ENCODE peak calls at places on chromosomes 4 and X, in five cellular contexts. O is HepG2, J is GM12878, C is A549, G is K562. H is an unnamed sample. For H3K4me1, the result is how much of the 10 kb centered on the place peaks cover.

GRCh38 chr4:108045687-108046024 is 56.0 kb downstream of the HADH start:
- DNase-seq in O (no peak), G (no peak), C (no peak), J (no peak), H (no peak)

GRCh38 chr4:2817701-2818350 is 24.9 kb downstream of the SH3BP2 start:
- DNase-seq in C (no peak), J (no peak), G (no peak), O (no peak), H (peak)

GRCh38 chr4:135824759-135825331 is 1623.3 kb upstream of the PABPC4L start:
- DNase-seq in O (no peak), C (no peak), G (no peak), J (no peak), H (no peak)

GRCh38 chr4:123127865-123128264 is 205.5 kb upstream of the NUDT6 start:
- DNase-seq in C (no peak), J (no peak), O (no peak), G (no peak), H (peak)

GRCh38 chr4:54971474-54971950 is 153.9 kb downstream of the KDR start:
- DNase-seq in J (no peak), O (peak), G (peak), C (peak), H (peak)

GRCh38 chr4:148793221-148793620 is 351.0 kb upstream of the NR3C2 start:
- DNase-seq in C (no peak), O (no peak), J (no peak), G (no peak), H (no peak)

GRCh38 chr4:153497988-153498967 is 32.1 kb downstream of the TMEM131L start:
- DNase-seq in G (no peak), J (peak), C (no peak), O (no peak), H (no peak)

GRCh38 chrX:23616361-23616760 is 50.9 kb upstream of the PRDX4 start:
- DNase-seq in O (peak), G (peak), C (peak), J (no peak), H (peak)

GRCh38 chr4:128517739-128518510 is 230.3 kb upstream of the PGRMC2 start:
- DNase-seq in J (peak), O (peak), G (peak), C (peak), H (peak)

GRCh38 chr4:69849969-69850368 is 10.0 kb downstream of the SULT1E1 start:
- DNase-seq in O (no peak), G (no peak), C (no peak), J (no peak), H (no peak)

GRCh38 chr4:185966997-185967775 is 101.8 kb upstream of the TLR3 start:
- DNase-seq in O (no peak), J (no peak), C (no peak), G (no peak), H (peak)

GRCh38 chr4:133483600-133484246 is 334.6 kb downstream of the PCDH10 start:
- DNase-seq in J (no peak), C (no peak), G (no peak), O (peak), H (peak)

GRCh38 chr4:132132433-132132832 is 1016.7 kb upstream of the PCDH10 start:
- DNase-seq in G (no peak), O (no peak), J (no peak), C (no peak), H (no peak)

GRCh38 chr4:116302990-116303735 is 782.2 kb downstream of the TRAM1L1 start:
- DNase-seq in C (no peak), J (no peak), G (no peak), O (no peak), H (no peak)

GRCh38 chr4:174255790-174256189 is 27.7 kb downstream of the FBXO8 start:
- DNase-seq in J (no peak), C (no peak), G (no peak), O (no peak), H (no peak)

GRCh38 chrX:74458738-74459137 is 37.4 kb downstream of the SLC16A2 start:
- DNase-seq in C (no peak), G (no peak), J (no peak), O (no peak), H (peak)

GRCh38 chrX:97860206-97860605 is 976.5 kb downstream of the RPA4 start:
- DNase-seq in J (no peak), G (no peak), O (no peak), C (no peak), H (peak)

GRCh38 chr4:167964766-167965373 is 127.5 kb upstream of the ANXA10 start:
- DNase-seq in G (no peak), O (no peak), C (no peak), J (no peak), H (peak)

GRCh38 chr4:150098214-150098613 is 20.0 kb downstream of the DCLK2 start:
- DNase-seq in J (no peak), C (no peak), G (no peak), O (no peak), H (peak)

GRCh38 chr4:78417603-78418002 is 134.0 kb upstream of the ANXA3 start:
- DNase-seq in C (no peak), J (no peak), G (no peak), O (no peak), H (no peak)

GRCh38 chr4:61408861-61409260 is 208.7 kb downstream of the ADGRL3 start:
- DNase-seq in G (no peak), O (no peak), C (no peak), J (no peak), H (no peak)

GRCh38 chr4:61401771-61402170 is 201.6 kb downstream of the ADGRL3 start:
- DNase-seq in C (no peak), G (no peak), O (no peak), J (no peak), H (no peak)

GRCh38 chr4:61408163-61408562 is 208.0 kb downstream of the ADGRL3 start:
- DNase-seq in J (no peak), O (no peak), C (no peak), G (no peak), H (no peak)

GRCh38 chr4:61406677-61407076 is 206.6 kb downstream of the ADGRL3 start:
- DNase-seq in C (no peak), O (no peak), J (no peak), G (no peak), H (no peak)

DNA sequence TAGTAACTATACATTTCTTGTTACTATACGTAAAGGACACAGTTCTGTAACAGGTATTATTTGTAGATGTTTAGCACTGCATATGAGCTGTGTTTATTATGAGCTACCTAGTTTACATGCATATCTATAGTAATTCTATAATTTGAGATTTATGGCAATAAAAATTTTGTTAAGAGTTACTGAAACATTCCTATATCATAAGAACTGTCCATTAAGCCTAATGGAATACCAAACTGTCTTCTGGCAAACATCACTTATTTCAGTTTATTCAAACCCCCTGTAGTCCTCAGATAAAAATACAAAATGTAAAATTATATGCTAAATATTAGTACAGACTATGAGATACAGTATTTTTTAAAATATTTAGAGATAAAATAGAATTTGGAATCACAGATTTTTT is 205.2 kb downstream of the ADGRL3 start:
- DNase-seq in C (no peak), J (no peak), O (no peak), G (no peak), H (no peak)
- TF ChIP-seq MYC in C (no peak), J (no peak), O (no peak), G (no peak), H (no peak)

GRCh38 chr4:109184421-109184956 is 118.0 kb downstream of the COL25A1 start:
- DNase-seq in G (no peak), O (no peak), J (no peak), C (no peak), H (peak)

GRCh38 chr4:109185548-109185947 is 116.9 kb downstream of the COL25A1 start:
- DNase-seq in O (no peak), G (peak), C (no peak), J (no peak), H (no peak)

GRCh38 chr4:109183851-109184345 is 118.6 kb downstream of the COL25A1 start:
- DNase-seq in C (no peak), O (no peak), G (no peak), J (no peak), H (peak)

GRCh38 chr4:109185951-109186350 is 116.5 kb downstream of the COL25A1 start:
- DNase-seq in J (no peak), O (no peak), C (no peak), G (no peak), H (no peak)

DNA sequence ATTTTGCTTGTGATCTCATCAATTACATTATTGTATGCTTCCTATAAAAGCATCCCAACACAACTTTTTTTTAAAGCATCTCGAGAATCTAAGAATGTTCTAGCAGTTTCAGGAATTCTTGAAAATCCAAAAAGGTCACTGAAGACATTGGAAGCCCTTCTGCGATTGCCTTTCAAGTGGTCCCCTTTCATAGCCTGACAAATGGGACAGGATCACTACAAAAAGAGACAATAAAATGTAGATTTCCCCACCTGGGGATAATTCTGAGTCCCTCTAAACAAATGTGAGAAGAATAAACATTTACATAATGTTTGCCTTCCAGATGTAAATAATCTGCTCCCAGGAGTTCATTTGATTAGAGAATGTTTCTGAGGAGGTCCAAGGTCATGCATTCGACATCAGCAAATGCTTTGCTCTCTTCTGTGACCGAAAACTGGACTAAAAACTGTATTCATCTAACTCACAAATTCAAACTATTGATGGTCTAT is 116.0 kb downstream of the COL25A1 start:
- DNase-seq in O (no peak), C (no peak), G (no peak), J (no peak), H (no peak)
- H3K4me1 ChIP-seq in O (under half), C (under half), G (under half), J (under half), H (under half)

GRCh38 chr4:138090145-138090917 is 151.8 kb downstream of the SLC7A11 start:
- DNase-seq in G (peak), O (peak), C (peak), J (peak), H (peak)
- TF ChIP-seq MYC in G (no peak), O (no peak), C (no peak), J (no peak), H (no peak)

DNA sequence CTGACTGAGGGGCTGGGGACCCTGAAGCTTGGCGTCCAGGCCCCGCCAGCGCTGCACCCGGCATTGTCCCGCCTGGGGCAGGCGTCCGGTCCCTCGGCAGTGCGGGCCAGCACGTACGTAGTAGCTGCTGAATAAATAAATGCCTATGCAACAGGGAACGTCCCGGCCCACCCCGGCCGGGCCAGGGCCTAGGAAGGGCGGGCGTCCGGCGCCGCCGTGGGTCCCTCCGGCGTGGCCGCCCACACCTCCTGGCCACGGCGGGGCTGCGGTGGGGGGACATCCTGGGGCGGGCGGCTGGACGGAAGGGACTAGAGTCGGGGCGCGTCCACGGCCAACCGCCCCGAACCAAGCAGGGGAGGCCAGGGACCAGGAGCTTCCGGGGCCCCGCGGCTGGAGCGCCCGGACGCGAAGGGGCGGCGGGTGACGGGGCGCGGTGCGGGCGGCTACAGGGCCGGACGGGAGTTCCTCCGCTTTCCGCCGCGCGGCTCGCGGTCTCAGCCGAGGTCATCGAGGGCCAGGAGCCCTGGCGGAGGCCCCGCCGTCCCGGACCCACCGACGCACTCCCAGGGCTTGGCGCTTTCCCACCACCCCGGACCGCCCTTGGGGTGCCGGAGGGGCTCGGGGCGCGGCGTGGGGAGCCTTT is 856 bp upstream of the WWC2 start:
- DNase-seq in G (peak), C (peak), O (peak), J (no peak), H (peak)
- H3K4me1 ChIP-seq in G (under half), C (under half), O (half or more), J (under half), H (under half)

GRCh38 chr4:125353131-125353530 is 38.4 kb downstream of the FAT4 start:
- DNase-seq in O (no peak), C (no peak), G (no peak), J (no peak), H (no peak)

GRCh38 chr4:125357675-125358074 is 42.9 kb downstream of the FAT4 start:
- DNase-seq in J (no peak), O (no peak), G (no peak), C (no peak), H (no peak)

GRCh38 chr4:125358453-125358852 is 43.7 kb downstream of the FAT4 start:
- DNase-seq in C (no peak), G (no peak), O (no peak), J (no peak), H (no peak)

GRCh38 chr4:125352521-125352920 is 37.8 kb downstream of the FAT4 start:
- DNase-seq in G (no peak), C (no peak), J (no peak), O (no peak), H (no peak)

DNA sequence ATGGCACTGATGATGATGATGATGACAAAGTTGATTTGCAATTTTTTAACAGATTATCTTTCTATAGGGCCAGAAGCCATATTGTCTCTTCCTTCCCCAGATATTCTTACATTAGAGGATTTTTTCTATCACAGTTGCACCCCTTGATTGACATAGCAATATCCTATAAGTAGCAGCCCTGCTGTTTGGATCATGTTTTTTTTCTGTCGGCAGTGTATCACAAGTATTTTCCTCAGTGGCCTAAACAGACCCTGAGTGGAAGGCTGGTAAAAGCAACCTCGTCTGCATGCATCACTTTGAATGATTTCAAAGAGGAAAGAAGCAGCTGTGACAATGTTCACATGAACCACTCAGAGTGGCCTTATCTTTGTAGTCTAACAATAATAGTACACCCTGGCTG is 41.0 kb downstream of the FAT4 start:
- DNase-seq in C (no peak), G (no peak), O (no peak), J (no peak), H (no peak)
- TF ChIP-seq MYC in C (no peak), G (no peak), O (no peak), J (no peak), H (no peak)

GRCh38 chrX:148504412-148504950 is 4.1 kb downstream of the AFF2 start:
- DNase-seq in C (no peak), O (peak), G (no peak), J (no peak), H (no peak)
- H3K4me1 ChIP-seq in C (under half), O (under half), G (under half), J (under half), H (under half)

DNA sequence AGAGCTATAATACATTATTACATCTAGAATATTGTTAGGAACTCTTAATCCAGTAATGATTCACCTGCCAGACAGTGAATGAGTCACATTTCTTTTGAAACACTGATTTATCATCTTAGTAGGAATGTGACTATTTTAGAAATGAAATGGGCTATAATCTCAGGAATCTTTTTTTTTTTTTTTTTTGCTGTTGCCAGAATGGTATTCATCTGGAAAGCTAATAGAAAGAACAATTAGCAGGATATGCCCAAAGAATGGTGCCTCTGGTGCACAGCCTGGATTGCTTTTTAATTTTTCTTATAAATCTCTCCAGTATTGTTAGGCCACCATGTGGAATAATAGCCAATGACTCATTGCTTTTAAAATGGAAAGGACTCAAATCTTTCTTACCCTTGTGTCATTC is 181.1 kb upstream of the SMIM31 start:
- DNase-seq in C (no peak), G (no peak), J (no peak), O (no peak), H (no peak)
- TF ChIP-seq MYC in C (no peak), G (no peak), J (no peak), O (no peak), H (no peak)

GRCh38 chr4:16218950-16219349 is 7.3 kb downstream of the TAPT1 start:
- DNase-seq in C (no peak), G (no peak), J (no peak), O (no peak), H (no peak)

GRCh38 chr4:16213107-16213506 is 13.2 kb downstream of the TAPT1 start:
- DNase-seq in J (no peak), C (no peak), G (no peak), O (no peak), H (no peak)

GRCh38 chr4:16222957-16223527 is 3.2 kb downstream of the TAPT1 start:
- DNase-seq in G (no peak), J (no peak), O (peak), C (no peak), H (no peak)

GRCh38 chr4:16212138-16212782 is 14.0 kb downstream of the TAPT1 start:
- DNase-seq in G (no peak), O (no peak), J (no peak), C (no peak), H (no peak)

DNA sequence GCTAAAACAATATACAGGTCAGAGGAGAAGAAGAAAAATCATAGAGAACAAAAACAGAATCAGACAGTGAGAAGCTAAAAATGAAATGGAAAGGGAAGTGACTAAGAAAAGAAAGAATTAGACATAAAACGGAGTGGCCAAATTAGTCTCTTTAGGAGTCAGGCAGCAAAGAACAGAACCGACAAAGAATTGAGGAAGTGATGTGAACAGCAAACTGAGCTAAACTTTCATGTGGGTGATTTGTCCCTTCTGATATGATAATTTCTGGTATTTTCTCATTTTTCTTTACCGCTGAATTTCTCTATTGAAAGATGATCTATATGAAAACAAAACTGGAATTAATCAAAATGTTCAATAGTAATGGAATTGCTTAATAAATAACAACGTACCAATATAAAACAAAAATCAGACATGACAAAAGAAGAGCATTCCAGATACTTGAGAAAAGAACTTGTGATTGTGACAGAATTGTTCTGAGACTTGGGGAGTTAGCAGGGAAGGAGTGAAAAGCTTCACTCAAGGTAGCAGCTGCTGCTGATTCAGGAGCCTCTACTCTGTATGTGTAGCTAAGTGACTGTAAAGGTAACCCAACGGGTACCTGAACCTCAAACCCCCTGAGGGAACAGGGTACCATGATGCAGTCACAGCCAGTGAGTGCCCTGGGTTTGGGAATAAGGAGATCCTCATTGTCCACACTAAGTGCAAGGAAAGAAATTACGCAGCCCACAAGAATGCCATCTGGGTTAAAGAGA is 8.8 kb downstream of the TAPT1 start:
- DNase-seq in J (no peak), O (no peak), C (no peak), G (no peak), H (no peak)
- H3K4me1 ChIP-seq in J (under half), O (under half), C (under half), G (under half), H (under half)

DNA sequence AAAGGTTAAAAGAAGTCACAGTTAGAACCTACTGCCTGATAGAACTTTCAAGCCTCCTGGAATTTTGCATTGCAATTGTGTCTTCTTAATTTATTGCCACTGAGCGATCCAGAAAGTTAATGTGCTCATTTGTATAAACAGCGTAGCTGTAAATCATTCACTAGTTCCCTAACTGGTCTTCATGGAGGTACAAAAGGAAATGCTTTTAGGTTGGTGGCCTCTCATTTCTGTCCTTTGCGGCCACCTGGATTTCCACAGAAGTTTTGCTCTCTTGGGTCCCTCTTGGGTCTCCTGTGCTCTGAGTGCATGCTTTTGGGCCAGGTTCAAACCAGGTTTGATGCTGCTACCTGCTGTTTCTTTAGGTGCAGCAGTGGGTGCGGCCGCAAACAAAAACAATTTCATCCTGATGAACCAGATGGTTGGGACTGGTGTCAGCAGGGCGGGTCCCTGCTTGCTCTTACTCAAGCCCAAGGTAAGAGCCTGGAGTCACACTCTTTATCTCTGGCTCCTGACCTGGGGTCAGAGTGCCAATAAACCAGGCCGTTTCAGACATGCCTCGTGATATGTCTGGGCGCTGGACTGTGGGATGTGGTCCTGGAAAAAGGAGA is 270.0 kb downstream of the PTTG2 start:
- DNase-seq in O (no peak), J (no peak), G (peak), C (no peak), H (no peak)
- TF ChIP-seq MYC in O (no peak), J (no peak), G (no peak), C (no peak), H (no peak)

H was measured in endothelial cell of umbilical vein.